ENCODE peak calls at places on chromosomes 6 and 20, in seven cellular contexts. T is prostate gland, V is mucosa of descending colon, Q is neuronal stem cell, U is cardiac muscle cell, M is NT2/D1, F is uterus. I is an unnamed sample. For H3K36me3 and H3K4me1, the result is how much of the 10 kb centered on the place peaks cover.

GRCh38 chr6:99219788-99220187 is 129.7 kb downstream of the FAXC start:
- DNase-seq in T (no peak), V (no peak), Q (no peak), U (peak), M (no peak), F (no peak), I (no peak)

GRCh38 chr6:3904518-3904917 is 55.3 kb downstream of the FAM50B start:
- DNase-seq in T (no peak), V (no peak), Q (no peak), U (no peak), M (no peak), F (no peak), I (no peak)

GRCh38 chr20:22207280-22207679 is 377.1 kb downstream of the FOXA2 start:
- DNase-seq in T (no peak), V (no peak), Q (no peak), U (no peak), M (no peak), F (no peak), I (no peak)

GRCh38 chr6:1884313-1884712 is 274.6 kb downstream of the FOXC1 start:
- DNase-seq in T (no peak), V (no peak), Q (no peak), U (no peak), M (no peak), F (no peak), I (no peak)

GRCh38 chr6:34182751-34183531 is 37.1 kb upstream of the GRM4 start:
- DNase-seq in T (no peak), V (no peak), Q (no peak), U (no peak), M (no peak), F (no peak), I (no peak)

GRCh38 chr20:1894471-1894950 is 696 bp upstream of the SIRPA start:
- DNase-seq in T (peak), V (peak), Q (peak), U (peak), M (no peak), F (peak), I (peak)

GRCh38 chr20:54148947-54149764 is 24.6 kb downstream of the CYP24A1 start:
- DNase-seq in T (peak), V (no peak), Q (no peak), U (no peak), M (no peak), F (no peak), I (no peak)

GRCh38 chr6:150876598-150876997 is 11.1 kb downstream of the MTHFD1L start:
- DNase-seq in T (peak), V (no peak), Q (no peak), U (no peak), M (no peak), F (no peak), I (no peak)

GRCh38 chr6:453152-453551 is 61.6 kb downstream of the IRF4 start:
- DNase-seq in T (no peak), V (no peak), Q (no peak), U (no peak), M (no peak), F (no peak), I (no peak)

GRCh38 chr6:128368213-128369000 is 152.0 kb downstream of the PTPRK start:
- DNase-seq in T (no peak), V (no peak), Q (no peak), U (no peak), M (no peak), F (no peak), I (no peak)

GRCh38 chr20:39986231-39986904 is 702.7 kb downstream of the MAFB start:
- DNase-seq in T (peak), V (no peak), Q (peak), U (peak), M (peak), F (peak), I (no peak)

GRCh38 chr6:44309092-44309491 is 4.1 kb downstream of the AARS2 start:
- DNase-seq in T (no peak), V (no peak), Q (no peak), U (no peak), M (no peak), F (no peak), I (no peak)

GRCh38 chr20:37992802-37993538 is 40.3 kb downstream of the TTI1 start:
- DNase-seq in T (peak), V (no peak), Q (no peak), U (peak), M (no peak), F (no peak), I (peak)

GRCh38 chr6:168905451-168906090 is 348.1 kb downstream of the THBS2 start:
- DNase-seq in T (no peak), V (no peak), Q (no peak), U (no peak), M (no peak), F (no peak), I (no peak)

GRCh38 chr20:14189794-14190402 is 147.5 kb downstream of the FLRT3 start:
- DNase-seq in T (peak), V (no peak), Q (no peak), U (peak), M (no peak), F (no peak), I (no peak)

GRCh38 chr6:29760328-29760727 is 37.1 kb downstream of the HLA-F start:
- DNase-seq in T (no peak), V (no peak), Q (no peak), U (no peak), M (no peak), F (no peak), I (no peak)

GRCh38 chr6:152380993-152381898 is 255.9 kb downstream of the SYNE1 start:
- DNase-seq in T (peak), V (peak), Q (peak), U (peak), M (no peak), F (peak), I (peak)

GRCh38 chr6:40692311-40692710 is 105.1 kb upstream of the LRFN2 start:
- DNase-seq in T (no peak), V (no peak), Q (no peak), U (no peak), M (no peak), F (no peak), I (no peak)

GRCh38 chr6:17871169-17871479 is 116.3 kb downstream of the KIF13A start:
- DNase-seq in T (no peak), V (no peak), Q (no peak), U (no peak), M (no peak), F (no peak), I (no peak)

GRCh38 chr20:37358366-37359150 is 12.6 kb downstream of the SRC start:
- DNase-seq in T (peak), V (no peak), Q (no peak), U (no peak), M (no peak), F (no peak), I (no peak)

GRCh38 chr20:33554914-33555420 is 65.1 kb downstream of the CBFA2T2 start:
- DNase-seq in T (peak), V (no peak), Q (no peak), U (peak), M (no peak), F (no peak), I (no peak)

GRCh38 chr20:10946124-10946880 is 272.5 kb upstream of the JAG1 start:
- DNase-seq in T (no peak), V (no peak), Q (no peak), U (no peak), M (no peak), F (no peak), I (no peak)

GRCh38 chr6:75065524-75065923 is 140.3 kb downstream of the COL12A1 start:
- DNase-seq in T (no peak), V (no peak), Q (no peak), U (no peak), M (peak), F (no peak), I (no peak)

GRCh38 chr6:2471474-2471873 is 226.1 kb upstream of the GMDS start:
- DNase-seq in T (no peak), V (no peak), Q (no peak), U (no peak), M (no peak), F (no peak), I (no peak)

GRCh38 chr6:21634582-21634981 is 41.0 kb downstream of the SOX4 start:
- DNase-seq in T (no peak), V (no peak), Q (no peak), U (peak), M (no peak), F (peak), I (no peak)

GRCh38 chr6:53795254-53795701 is 473 bp downstream of the LRRC1 start:
- DNase-seq in T (peak), V (no peak), Q (no peak), U (no peak), M (no peak), F (peak), I (no peak)

GRCh38 chr6:11412011-11412424 is 125.5 kb upstream of the TMEM170B start:
- DNase-seq in T (no peak), V (no peak), Q (no peak), U (no peak), M (no peak), F (no peak), I (peak)

GRCh38 chr6:137489410-137490371 is 4.5 kb downstream of the OLIG3 start:
- DNase-seq in T (no peak), V (no peak), Q (peak), U (no peak), M (no peak), F (no peak), I (no peak)

GRCh38 chr6:169156108-169156821 is 97.4 kb downstream of the THBS2 start:
- DNase-seq in T (no peak), V (no peak), Q (no peak), U (no peak), M (no peak), F (no peak), I (no peak)

GRCh38 chr20:51700809-51701285 is 67.3 kb downstream of the ATP9A start:
- DNase-seq in T (peak), V (no peak), Q (no peak), U (peak), M (no peak), F (no peak), I (peak)

GRCh38 chr6:149318581-149319286 is 1.2 kb downstream of the TAB2 start:
- DNase-seq in T (no peak), V (no peak), Q (no peak), U (peak), M (no peak), F (no peak), I (peak)

GRCh38 chr6:76609160-76609559 is 536.7 kb upstream of the IMPG1 start:
- DNase-seq in T (no peak), V (no peak), Q (no peak), U (no peak), M (no peak), F (no peak), I (no peak)

GRCh38 chr20:40868568-40869223 is 159.9 kb upstream of the TOP1 start:
- DNase-seq in T (no peak), V (no peak), Q (no peak), U (no peak), M (no peak), F (peak), I (no peak)

GRCh38 chr6:105692630-105693212 is 289.8 kb upstream of the PREP start:
- DNase-seq in T (no peak), V (no peak), Q (no peak), U (no peak), M (no peak), F (no peak), I (no peak)

GRCh38 chr6:23940466-23940865 is 185.5 kb upstream of the NRSN1 start:
- DNase-seq in T (no peak), V (no peak), Q (no peak), U (peak), M (no peak), F (no peak), I (no peak)
- H3K36me3 ChIP-seq in T (under half), V (under half), Q (under half), U (under half), M (under half), F (under half), I (under half)

DNA sequence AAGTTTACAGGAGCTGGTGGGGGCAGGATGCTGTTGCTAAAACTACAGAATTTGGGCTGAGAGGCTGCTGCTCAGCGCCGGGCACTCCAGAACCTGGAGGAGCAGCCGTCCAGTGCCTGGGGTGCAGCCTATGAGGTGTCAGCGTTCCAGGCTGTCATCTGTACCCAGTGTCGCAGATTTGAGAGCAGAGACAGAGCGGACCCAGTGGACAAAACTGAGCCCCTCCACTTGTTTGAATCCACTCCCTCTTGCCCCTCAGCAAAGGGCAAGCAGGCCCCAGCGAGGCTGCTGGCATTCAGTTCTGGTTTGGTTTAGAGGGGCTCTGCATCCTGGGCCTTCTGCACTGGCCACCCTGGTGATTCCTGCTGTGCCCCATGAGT is 144.3 kb downstream of the TBC1D7 start:
- DNase-seq in T (no peak), V (no peak), Q (no peak), U (no peak), M (no peak), F (no peak), I (no peak)
- H3K4me1 ChIP-seq in T (under half), V (under half), Q (under half), U (under half), M (under half), F (under half), I (under half)

GRCh38 chr20:46975976-46976375 is 81.3 kb downstream of the EYA2 start:
- DNase-seq in T (no peak), V (no peak), Q (no peak), U (no peak), M (no peak), F (no peak), I (no peak)

GRCh38 chr20:46974669-46975434 is 80.2 kb downstream of the EYA2 start:
- DNase-seq in T (peak), V (no peak), Q (no peak), U (no peak), M (no peak), F (no peak), I (no peak)

GRCh38 chr20:46973801-46974200 is 79.2 kb downstream of the EYA2 start:
- DNase-seq in T (no peak), V (no peak), Q (no peak), U (no peak), M (no peak), F (no peak), I (no peak)

GRCh38 chr20:46967647-46968046 is 73.0 kb downstream of the EYA2 start:
- DNase-seq in T (no peak), V (no peak), Q (no peak), U (no peak), M (no peak), F (no peak), I (no peak)

DNA sequence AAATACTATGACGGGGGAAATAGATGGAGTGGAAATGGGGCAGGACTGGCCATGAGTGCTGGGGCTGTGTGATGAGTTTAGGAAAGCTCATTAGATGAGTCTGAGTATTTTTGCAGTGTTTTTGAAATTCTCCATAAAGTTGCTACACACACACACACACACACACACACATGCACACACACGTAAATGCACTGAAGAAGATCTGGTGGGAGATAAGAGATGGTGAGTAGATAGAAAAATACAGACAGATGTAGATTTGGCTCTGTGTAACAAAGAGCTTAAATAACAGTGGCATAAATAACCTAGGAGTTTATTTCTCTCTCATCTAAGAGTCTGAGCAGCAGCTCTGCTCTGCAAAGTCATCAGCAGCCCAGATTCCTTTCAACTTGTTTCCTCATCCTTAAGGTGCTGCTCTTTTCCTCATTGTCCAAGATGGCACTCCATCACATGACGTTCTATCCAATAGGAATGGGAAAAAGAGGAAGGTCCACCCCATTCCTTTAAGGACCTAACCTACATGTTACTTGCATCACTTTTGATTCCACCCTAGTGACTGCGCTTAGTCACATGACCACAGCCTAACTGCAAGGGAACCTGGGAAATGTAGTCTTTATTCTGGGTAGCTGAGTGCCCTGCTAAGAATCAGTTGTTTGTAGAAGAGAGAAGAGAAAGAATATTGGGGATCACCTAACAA is 76.4 kb downstream of the EYA2 start:
- DNase-seq in T (no peak), V (no peak), Q (peak), U (peak), M (peak), F (no peak), I (peak)
- H3K4me3 ChIP-seq in T (no peak), V (no peak), Q (no peak), U (no peak), M (no peak), F (no peak), I (no peak)

GRCh38 chr6:35312763-35313125 is 15.1 kb downstream of the DEF6 start:
- DNase-seq in T (no peak), V (no peak), Q (no peak), U (no peak), M (no peak), F (no peak), I (no peak)
- H3K36me3 ChIP-seq in T (under half), V (under half), Q (under half), U (under half), M (under half), F (under half), I (under half)

GRCh38 chr6:15313367-15313766 is 67.5 kb downstream of the JARID2 start:
- DNase-seq in T (peak), V (no peak), Q (no peak), U (no peak), M (no peak), F (no peak), I (no peak)
- H3K4me1 ChIP-seq in T (under half), V (under half), Q (under half), U (under half), M (under half), F (under half), I (under half)

GRCh38 chr6:26223677-26224546 is 136.7 kb downstream of the HFE start:
- DNase-seq in T (peak), V (peak), Q (peak), U (peak), M (no peak), F (peak), I (no peak)

GRCh38 chr6:26224547-26224912 is 137.3 kb downstream of the HFE start:
- DNase-seq in T (no peak), V (no peak), Q (no peak), U (no peak), M (no peak), F (no peak), I (no peak)

GRCh38 chr6:26223213-26223612 is 136.0 kb downstream of the HFE start:
- DNase-seq in T (no peak), V (no peak), Q (no peak), U (peak), M (no peak), F (no peak), I (no peak)

GRCh38 chr6:26224940-26225847 is 138.0 kb downstream of the HFE start:
- DNase-seq in T (peak), V (peak), Q (peak), U (peak), M (no peak), F (no peak), I (no peak)

GRCh38 chr6:26225848-26226590 is 138.8 kb downstream of the HFE start:
- DNase-seq in T (no peak), V (no peak), Q (no peak), U (peak), M (no peak), F (no peak), I (no peak)
- H3K4me3 ChIP-seq in T (peak), V (no peak), Q (peak), U (peak), M (no peak), F (no peak), I (no peak)

GRCh38 chr20:59636791-59637370 is 32.5 kb downstream of the PHACTR3 start:
- DNase-seq in T (no peak), V (no peak), Q (no peak), U (no peak), M (no peak), F (no peak), I (no peak)
- H3K36me3 ChIP-seq in T (under half), V (under half), Q (under half), U (under half), M (under half), F (under half), I (under half)

GRCh38 chr6:16402501-16402900 is 164.1 kb downstream of the GMPR start:
- DNase-seq in T (no peak), V (no peak), Q (no peak), U (no peak), M (no peak), F (peak), I (no peak)

GRCh38 chr6:16398587-16398986 is 160.2 kb downstream of the GMPR start:
- DNase-seq in T (no peak), V (no peak), Q (no peak), U (no peak), M (no peak), F (no peak), I (no peak)

GRCh38 chr6:16401868-16402267 is 163.5 kb downstream of the GMPR start:
- DNase-seq in T (no peak), V (no peak), Q (no peak), U (no peak), M (no peak), F (peak), I (no peak)

GRCh38 chr6:16399198-16399597 is 160.8 kb downstream of the GMPR start:
- DNase-seq in T (no peak), V (no peak), Q (no peak), U (no peak), M (no peak), F (no peak), I (no peak)

GRCh38 chr6:16400248-16400760 is 161.9 kb downstream of the GMPR start:
- DNase-seq in T (no peak), V (no peak), Q (no peak), U (no peak), M (no peak), F (no peak), I (no peak)
- H3K4me1 ChIP-seq in T (under half), V (under half), Q (under half), U (under half), M (under half), F (under half), I (under half)

I was measured in HAP-1.